ENCODE peak calls at places on chromosomes 16 and 17, in eight cellular contexts. H, S, W, K, R, M, E and J are unnamed samples.

GRCh38 chr16:2210386-2211365 is at the start of gene BRICD5:
- DNase-seq in H (no peak), S (no peak), W (no peak), K (peak; percentile 55), R (no peak), M (no peak), E (no peak), J (no peak)

GRCh38 chr16:47858333-47859067 is 297.3 kb downstream of the ABCC12 start:
- DNase-seq in H (no peak), S (no peak), W (no peak), K (no peak), R (no peak), M (no peak), E (no peak), J (no peak)

GRCh38 chr16:8655184-8655717 is 19.2 kb upstream of the ABAT start:
- DNase-seq in H (peak; percentile 58), S (no peak), W (peak; percentile 40), K (peak; percentile 40), R (peak; percentile 20), M (no peak), E (no peak), J (no peak)

GRCh38 chr17:54620380-54620978 is 280.2 kb upstream of the TOM1L1 start:
- DNase-seq in H (no peak), S (no peak), W (no peak), K (no peak), R (no peak), M (no peak), E (no peak), J (no peak)

GRCh38 chr16:71367243-71367976 is 8.9 kb downstream of the CALB2 start:
- DNase-seq in H (no peak), S (no peak), W (peak; percentile 28), K (peak; percentile 40), R (peak; percentile 80), M (no peak), E (peak; percentile 65), J (no peak)

GRCh38 chr17:50931003-50931878 is 65.1 kb upstream of the TOB1 start:
- DNase-seq in H (peak; percentile 95), S (no peak), W (peak; percentile 92), K (peak; percentile 79), R (peak; percentile 62), M (peak; percentile 84), E (peak; percentile 89), J (peak; percentile 90)

GRCh38 chr16:55577888-55578287 is 11.4 kb downstream of the CAPNS2 start:
- DNase-seq in H (no peak), S (no peak), W (no peak), K (no peak), R (no peak), M (no peak), E (no peak), J (no peak)

GRCh38 chr17:5793899-5794298 is 209.6 kb upstream of the NLRP1 start:
- DNase-seq in H (no peak), S (no peak), W (no peak), K (peak; percentile 11), R (no peak), M (no peak), E (no peak), J (no peak)

GRCh38 chr17:48149174-48150106 is 41.9 kb downstream of the SNX11 start:
- DNase-seq in H (no peak), S (no peak), W (no peak), K (no peak), R (peak; percentile 21), M (no peak), E (no peak), J (no peak)

GRCh38 chr17:64534187-64534586 is 27.4 kb downstream of the CEP95 start:
- DNase-seq in H (no peak), S (no peak), W (no peak), K (no peak), R (no peak), M (no peak), E (no peak), J (no peak)

GRCh38 chr16:23389201-23389600 is 63.8 kb downstream of the COG7 start:
- DNase-seq in H (no peak), S (no peak), W (no peak), K (no peak), R (no peak), M (no peak), E (peak; percentile 11), J (no peak)

GRCh38 chr17:80820331-80820730 is 171.3 kb upstream of the CHMP6 start:
- DNase-seq in H (no peak), S (no peak), W (no peak), K (no peak), R (no peak), M (no peak), E (no peak), J (no peak)

GRCh38 chr16:3088925-3089716 is 10.0 kb downstream of the ZSCAN10 start:
- DNase-seq in H (no peak), S (no peak), W (no peak), K (no peak), R (no peak), M (no peak), E (no peak), J (no peak)

GRCh38 chr17:13393841-13394710 is 207.7 kb downstream of the HS3ST3A1 start:
- DNase-seq in H (no peak), S (no peak), W (no peak), K (peak; percentile 99), R (no peak), M (no peak), E (no peak), J (no peak)

GRCh38 chr17:30235386-30236296 is at the start of gene SLC6A4:
- DNase-seq in H (peak; percentile 78), S (no peak), W (no peak), K (no peak), R (peak; percentile 39), M (no peak), E (no peak), J (no peak)

GRCh38 chr17:39062846-39063680 is 88.4 kb downstream of the PLXDC1 start:
- DNase-seq in H (no peak), S (no peak), W (no peak), K (peak; percentile 65), R (no peak), M (no peak), E (no peak), J (no peak)

DNA sequence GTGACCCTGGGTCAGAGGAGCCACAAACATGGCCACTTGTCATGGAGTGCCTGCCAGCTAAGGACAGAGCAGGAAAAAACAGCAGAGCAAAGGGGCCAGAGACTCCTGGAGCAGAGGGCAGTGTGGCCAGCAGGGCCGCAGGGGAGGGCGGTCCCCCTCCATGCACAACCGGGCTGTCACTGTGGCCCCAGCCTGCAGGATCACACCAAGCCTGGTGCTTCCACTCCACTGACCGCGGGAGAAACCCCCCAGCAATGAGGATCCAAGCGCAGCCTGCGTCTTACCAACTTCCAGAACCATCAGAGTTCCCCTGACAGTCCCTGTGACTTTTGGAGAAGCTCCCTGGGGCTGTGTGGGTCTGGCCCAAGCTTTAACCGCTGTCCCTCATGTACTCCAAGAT is 62.0 kb downstream of the PRMT7 start:
- DNase-seq in H (no peak), S (no peak), W (no peak), K (no peak), R (no peak), M (no peak), E (no peak), J (no peak)
- TF ChIP-seq CTCF in H (no peak), S (no peak), W (no peak), K (no peak), R (no peak), M (no peak), E (no peak), J (no peak)

GRCh38 chr16:87647431-87648185 is 45.3 kb downstream of the JPH3 start:
- DNase-seq in H (no peak), S (no peak), W (no peak), K (no peak), R (peak; percentile 48), M (no peak), E (no peak), J (no peak)
- TF ChIP-seq CTCF in H (no peak), S (no peak), W (no peak), K (no peak), R (no peak), M (no peak), E (no peak), J (no peak)

GRCh38 chr17:17851603-17852002 is 14.8 kb upstream of the SREBF1 start:
- DNase-seq in H (no peak), S (no peak), W (no peak), K (no peak), R (no peak), M (no peak), E (no peak), J (no peak)

GRCh38 chr17:17849147-17849820 is 12.5 kb upstream of the SREBF1 start:
- DNase-seq in H (peak; percentile 95), S (no peak), W (peak; percentile 62), K (peak; percentile 82), R (no peak), M (peak; percentile 70), E (peak; percentile 82), J (peak; percentile 46)

GRCh38 chr17:17848311-17848710 is 11.5 kb upstream of the SREBF1 start:
- DNase-seq in H (no peak), S (no peak), W (no peak), K (no peak), R (no peak), M (no peak), E (no peak), J (no peak)

GRCh38 chr17:17851101-17851500 is 14.3 kb upstream of the SREBF1 start:
- DNase-seq in H (no peak), S (no peak), W (no peak), K (no peak), R (no peak), M (no peak), E (no peak), J (no peak)

DNA sequence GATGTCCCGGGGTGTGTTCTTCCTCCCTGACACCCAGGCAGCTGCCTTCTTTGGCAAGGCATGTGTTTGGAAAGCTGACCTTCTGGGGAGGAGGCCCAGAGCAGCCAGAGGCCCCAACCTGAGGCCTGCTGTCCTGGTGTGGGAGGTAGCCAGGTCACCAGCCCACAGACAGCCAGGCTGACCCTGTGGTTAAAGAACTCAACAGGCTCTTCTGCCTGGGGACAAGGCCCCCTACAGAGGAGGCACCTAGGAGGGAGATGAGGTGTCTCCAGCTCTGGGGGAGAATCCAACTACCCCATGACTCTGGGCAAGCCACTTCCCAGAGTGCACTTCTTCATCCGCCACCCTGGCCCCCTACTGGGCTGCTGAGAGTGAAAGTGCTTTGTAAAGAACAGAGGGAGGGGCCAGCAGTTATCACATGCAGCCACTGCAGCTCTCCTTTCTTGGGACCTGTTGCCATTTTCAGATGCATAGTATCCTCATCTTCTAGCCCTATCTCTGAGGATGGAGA is 13.1 kb upstream of the SREBF1 start:
- DNase-seq in H (no peak), S (no peak), W (peak; percentile 44), K (peak; percentile 67), R (no peak), M (peak; percentile 64), E (no peak), J (peak; percentile 42)
- TF ChIP-seq CTCF in H (no peak), S (no peak), W (no peak), K (peak; percentile 37), R (no peak), M (peak; percentile 52), E (no peak), J (peak; percentile 53)

GRCh38 chr17:46264456-46265198 is 30.3 kb upstream of the LRRC37A start:
- DNase-seq in H (no peak), S (no peak), W (no peak), K (peak; percentile 57), R (no peak), M (no peak), E (no peak), J (no peak)

GRCh38 chr17:46262271-46262670 is 32.7 kb upstream of the LRRC37A start:
- DNase-seq in H (no peak), S (no peak), W (no peak), K (no peak), R (no peak), M (no peak), E (no peak), J (no peak)

GRCh38 chr17:46270032-46270431 is 24.9 kb upstream of the LRRC37A start:
- DNase-seq in H (no peak), S (no peak), W (no peak), K (no peak), R (no peak), M (no peak), E (no peak), J (no peak)

GRCh38 chr17:46266656-46267544 is 28.0 kb upstream of the LRRC37A start:
- DNase-seq in H (peak; percentile 96), S (peak; percentile 81), W (peak; percentile 90), K (peak; percentile 74), R (peak; percentile 89), M (peak; percentile 83), E (peak; percentile 94), J (peak; percentile 89)
- TF ChIP-seq CTCF in H (no peak), S (no peak), W (no peak), K (no peak), R (no peak), M (no peak), E (no peak), J (no peak)